ENCODE peak calls at places on chromosomes 4 and X, in four cellular contexts. One of them, this sample, is unnamed.

GRCh38 chr4:108168213-108168671 is 490 bp downstream of the LEF1 start:
- DNase-seq in activated naive CD4-positive, alpha-beta T cell: peak
- DNase-seq in NCI-H1092: no peak
- DNase-seq in HL-60: no peak
- DNase-seq in this sample: no peak

GRCh38 chr4:59855630-59856352 is 1344.3 kb upstream of the ADGRL3 start:
- DNase-seq in activated naive CD4-positive, alpha-beta T cell: no peak
- DNase-seq in NCI-H1092: no peak
- DNase-seq in HL-60: no peak
- DNase-seq in this sample: no peak

GRCh38 chrX:39835241-39835640 is 262.5 kb downstream of the BCOR start:
- DNase-seq in activated naive CD4-positive, alpha-beta T cell: no peak
- DNase-seq in NCI-H1092: no peak
- DNase-seq in HL-60: no peak
- DNase-seq in this sample: no peak

GRCh38 chr4:166838975-166839614 is 395.2 kb downstream of the SPOCK3 start:
- DNase-seq in activated naive CD4-positive, alpha-beta T cell: no peak
- DNase-seq in NCI-H1092: no peak
- DNase-seq in HL-60: no peak
- DNase-seq in this sample: no peak

GRCh38 chr4:127307996-127308395 is 324.8 kb upstream of the INTU start:
- DNase-seq in activated naive CD4-positive, alpha-beta T cell: no peak
- DNase-seq in NCI-H1092: no peak
- DNase-seq in HL-60: no peak
- DNase-seq in this sample: no peak

GRCh38 chr4:171203425-171203824 is 609.8 kb upstream of the GALNTL6 start:
- DNase-seq in activated naive CD4-positive, alpha-beta T cell: no peak
- DNase-seq in NCI-H1092: no peak
- DNase-seq in HL-60: no peak
- DNase-seq in this sample: no peak

GRCh38 chr4:78424456-78424855 is 127.1 kb upstream of the ANXA3 start:
- DNase-seq in activated naive CD4-positive, alpha-beta T cell: no peak
- DNase-seq in NCI-H1092: no peak
- DNase-seq in HL-60: no peak
- DNase-seq in this sample: no peak

GRCh38 chrX:139518475-139518874 is 12.1 kb upstream of the F9 start:
- DNase-seq in activated naive CD4-positive, alpha-beta T cell: no peak
- DNase-seq in NCI-H1092: no peak
- DNase-seq in HL-60: no peak
- DNase-seq in this sample: no peak

GRCh38 chrX:109774706-109775105 is 41.6 kb upstream of the ACSL4 start:
- DNase-seq in activated naive CD4-positive, alpha-beta T cell: no peak
- DNase-seq in NCI-H1092: no peak
- DNase-seq in HL-60: peak
- DNase-seq in this sample: no peak

GRCh38 chr4:76781698-76782595 is 116.0 kb downstream of the SOWAHB start:
- DNase-seq in activated naive CD4-positive, alpha-beta T cell: no peak
- DNase-seq in NCI-H1092: no peak
- DNase-seq in HL-60: no peak
- DNase-seq in this sample: no peak

GRCh38 chrX:45379186-45379585 is 178.5 kb upstream of the DIPK2B start:
- DNase-seq in activated naive CD4-positive, alpha-beta T cell: no peak
- DNase-seq in NCI-H1092: no peak
- DNase-seq in HL-60: no peak
- DNase-seq in this sample: no peak

GRCh38 chr4:115781528-115782146 is 668.2 kb upstream of the NDST4 start:
- DNase-seq in activated naive CD4-positive, alpha-beta T cell: no peak
- DNase-seq in NCI-H1092: no peak
- DNase-seq in HL-60: peak
- DNase-seq in this sample: no peak

GRCh38 chr4:126820631-126821030 is 812.1 kb upstream of the INTU start:
- DNase-seq in activated naive CD4-positive, alpha-beta T cell: no peak
- DNase-seq in NCI-H1092: no peak
- DNase-seq in HL-60: no peak
- DNase-seq in this sample: no peak

GRCh38 chr4:3270141-3270611 is 21.2 kb downstream of the MSANTD1 start:
- DNase-seq in activated naive CD4-positive, alpha-beta T cell: no peak
- DNase-seq in NCI-H1092: peak
- DNase-seq in HL-60: no peak
- DNase-seq in this sample: no peak

GRCh38 chrX:14357314-14357713 is 172.0 kb upstream of the GLRA2 start:
- DNase-seq in activated naive CD4-positive, alpha-beta T cell: no peak
- DNase-seq in NCI-H1092: no peak
- DNase-seq in HL-60: no peak
- DNase-seq in this sample: no peak

GRCh38 chr4:121551881-121552280 is 144.9 kb downstream of the ANXA5 start:
- DNase-seq in activated naive CD4-positive, alpha-beta T cell: no peak
- DNase-seq in NCI-H1092: no peak
- DNase-seq in HL-60: no peak
- DNase-seq in this sample: no peak